ENCODE peak calls at places on chromosomes 12 and 14, in four cellular contexts. B is HepG2, T is K562, D is GM12878. O is an unnamed sample.

GRCh38 chr14:61567838-61568571 is 127.3 kb upstream of the HIF1A start:
- DNase-seq in T (no peak), B (no peak), D (no peak), O (no peak)

GRCh38 chr14:55198749-55199148 is 7.4 kb upstream of the DLGAP5 start:
- DNase-seq in D (no peak), T (no peak), B (no peak), O (no peak)

GRCh38 chr12:43332977-43333649 is 218.9 kb downstream of the ADAMTS20 start:
- DNase-seq in B (no peak), D (no peak), T (no peak), O (peak)

GRCh38 chr14:89550761-89551283 is 133.8 kb upstream of the FOXN3 start:
- DNase-seq in B (no peak), T (no peak), D (no peak), O (no peak)

GRCh38 chr12:63238892-63239291 is 87.9 kb upstream of the AVPR1A start:
- DNase-seq in D (no peak), B (no peak), T (no peak), O (no peak)

GRCh38 chr14:85483037-85483436 is 46.9 kb upstream of the FLRT2 start:
- DNase-seq in D (no peak), B (peak), T (no peak), O (no peak)

GRCh38 chr14:32075636-32076277 is 1.3 kb upstream of the ARHGAP5 start:
- DNase-seq in D (no peak), B (peak), T (no peak), O (peak)

GRCh38 chr12:53739285-53740129 is 12.3 kb upstream of the CALCOCO1 start:
- DNase-seq in T (no peak), D (no peak), B (no peak), O (no peak)

GRCh38 chr12:45235087-45236025 is 19.5 kb downstream of the ANO6 start:
- DNase-seq in B (peak), D (no peak), T (no peak), O (no peak)

GRCh38 chr14:23827100-23827892 is 126.3 kb upstream of the DHRS4 start:
- DNase-seq in T (no peak), B (no peak), D (no peak), O (no peak)

GRCh38 chr14:100201701-100202100 is 37.2 kb upstream of the YY1 start:
- DNase-seq in D (no peak), T (no peak), B (peak), O (no peak)

GRCh38 chr12:30457621-30458289 is 237.9 kb downstream of the IPO8 start:
- DNase-seq in T (peak), B (peak), D (no peak), O (peak)

GRCh38 chr12:54173906-54174471 is 14.8 kb downstream of the SMUG1 start:
- DNase-seq in B (no peak), D (no peak), T (no peak), O (no peak)

GRCh38 chr12:12899530-12900380 is 8.4 kb downstream of the GPRC5A start:
- DNase-seq in D (no peak), T (no peak), B (no peak), O (no peak)

GRCh38 chr12:88237954-88238353 is 95.8 kb downstream of the TMTC3 start:
- DNase-seq in D (peak), T (no peak), B (no peak), O (no peak)

GRCh38 chr14:71400821-71401447 is 493.7 kb downstream of the PCNX1 start:
- DNase-seq in D (peak), B (no peak), T (no peak), O (peak)

GRCh38 chr14:46818147-46818546 is 166.6 kb upstream of the RPL10L start:
- DNase-seq in T (no peak), B (no peak), D (no peak), O (no peak)

GRCh38 chr14:105491366-105492006 is 440 bp downstream of the TEDC1 start:
- DNase-seq in B (peak), T (peak), D (peak), O (peak)

GRCh38 chr14:99239661-99240092 is 32.3 kb downstream of the BCL11B start:
- DNase-seq in T (no peak), D (no peak), B (no peak), O (no peak)

GRCh38 chr12:50661300-50662120 is 102.4 kb upstream of the ATF1 start:
- DNase-seq in T (no peak), D (peak), B (no peak), O (no peak)

GRCh38 chr14:101624579-101624978 is 63.3 kb downstream of the DIO3 start:
- DNase-seq in D (no peak), T (no peak), B (no peak), O (no peak)

GRCh38 chr14:99564256-99564902 is 39.6 kb downstream of the CCDC85C start:
- DNase-seq in B (peak), D (no peak), T (no peak), O (no peak)

GRCh38 chr14:95025218-95025617 is 132.1 kb downstream of the DICER1 start:
- DNase-seq in D (no peak), B (no peak), T (no peak), O (no peak)

GRCh38 chr14:58749066-58749669 is 111.4 kb downstream of the DACT1 start:
- DNase-seq in T (peak), B (peak), D (peak), O (peak)

GRCh38 chr12:55847033-55847432 is 4.3 kb upstream of the MMP19 start:
- DNase-seq in D (no peak), T (no peak), B (no peak), O (no peak)

GRCh38 chr14:104393199-104393897 is 186.2 kb upstream of the C14orf180 start:
- DNase-seq in T (no peak), D (no peak), B (no peak), O (no peak)

GRCh38 chr12:57430117-57430930 is 519 bp downstream of the R3HDM2 start:
- DNase-seq in T (peak), D (no peak), B (no peak), O (peak)

GRCh38 chr14:61555056-61555838 is 140.1 kb upstream of the HIF1A start:
- DNase-seq in B (no peak), D (no peak), T (no peak), O (no peak)

GRCh38 chr12:120343692-120344091 is 16.1 kb upstream of the PLA2G1B start:
- DNase-seq in D (no peak), B (no peak), T (no peak), O (no peak)

GRCh38 chr14:104080557-104081492 is 4.7 kb upstream of the ASPG start:
- DNase-seq in T (no peak), B (no peak), D (no peak), O (no peak)

GRCh38 chr12:117192057-117192456 is 1.8 kb upstream of the FBXO21 start:
- DNase-seq in D (no peak), B (no peak), T (no peak), O (no peak)

GRCh38 chr14:96094656-96095055 is 55.5 kb downstream of the C14orf132 start:
- DNase-seq in D (no peak), B (no peak), T (no peak), O (no peak)

GRCh38 chr12:28780096-28780495 is 369.0 kb upstream of the FAR2 start:
- DNase-seq in T (no peak), D (no peak), B (peak), O (no peak)
- TF ChIP-seq FOXM1 in T (no peak), D (no peak), B (no peak), O (no peak)

GRCh38 chr12:11228268-11228879 is 41.1 kb downstream of the PRB3 start:
- DNase-seq in D (peak), T (peak), B (peak), O (peak)
- TF ChIP-seq TARDBP in D (no peak), T (no peak), B (no peak), O (no peak)

DNA sequence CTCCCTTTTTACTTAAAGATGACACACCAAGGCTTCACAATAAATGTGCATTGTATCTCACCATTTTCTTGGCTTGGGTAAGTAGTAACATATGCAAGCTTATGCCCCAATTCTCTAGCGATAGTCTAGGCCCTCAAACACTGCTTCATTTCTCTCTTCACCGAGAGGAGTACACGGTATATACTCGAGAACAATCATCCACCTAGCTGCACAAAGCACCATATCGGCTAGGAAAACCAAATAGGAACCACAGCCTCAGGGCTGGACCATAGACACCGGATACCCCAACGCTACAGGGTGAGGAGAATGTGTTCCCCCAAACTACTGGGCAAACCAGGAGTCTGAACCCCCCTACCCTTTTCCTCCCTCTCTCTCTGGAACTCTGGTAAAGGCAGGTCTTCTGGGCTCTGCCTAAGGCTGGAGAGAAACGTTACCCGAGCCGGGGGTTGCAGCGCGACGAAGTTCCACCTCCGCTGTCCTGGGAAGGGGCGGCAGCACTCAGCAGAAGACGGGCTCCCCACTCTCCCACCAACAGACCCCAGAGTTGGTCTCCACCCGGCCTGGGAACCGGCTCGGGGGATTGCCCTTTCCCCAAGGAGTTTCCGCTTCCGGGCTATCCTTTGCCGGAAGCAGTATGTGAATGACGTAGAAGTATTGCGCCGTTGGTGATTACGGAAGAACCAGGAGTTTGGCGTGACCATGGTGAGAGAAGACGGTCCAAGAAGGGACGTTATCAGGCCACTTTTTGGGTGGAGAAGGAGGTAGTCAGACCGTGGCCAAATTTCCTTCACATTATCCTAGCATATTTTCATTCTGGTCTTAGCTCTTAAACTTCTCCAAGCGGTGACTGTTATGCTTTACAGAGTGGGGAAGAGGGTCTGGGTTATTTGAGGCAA is at the start of the genes AREL1 and FCF1:
- DNase-seq in B (peak), T (peak), D (peak), O (peak)
- TF ChIP-seq SP1 in B (no peak), T (peak), D (no peak), O (no peak)

GRCh38 chr12:78245111-78245510 is 414.4 kb downstream of the NAV3 start:
- DNase-seq in D (no peak), B (no peak), T (no peak), O (no peak)

GRCh38 chr12:78240827-78241226 is 410.1 kb downstream of the NAV3 start:
- DNase-seq in B (no peak), D (no peak), T (no peak), O (no peak)

GRCh38 chr12:78239566-78239965 is 408.9 kb downstream of the NAV3 start:
- DNase-seq in D (no peak), B (no peak), T (no peak), O (no peak)

GRCh38 chr12:78236264-78236663 is 405.6 kb downstream of the NAV3 start:
- DNase-seq in T (no peak), B (no peak), D (no peak), O (no peak)

GRCh38 chr12:78241472-78241871 is 410.8 kb downstream of the NAV3 start:
- DNase-seq in D (no peak), B (no peak), T (no peak), O (no peak)
- TF ChIP-seq FOXM1 in D (no peak), B (no peak), T (no peak), O (no peak)